ENCODE peak calls at places on chromosomes 6 and 20, in six cellular contexts. A is cardiac muscle cell; Y is CD8-positive, alpha-beta memory T cell; V is OCI-LY7; P is left ventricle myocardium inferior; U is mesenchymal stem cell. D is an unnamed sample.
A peak's percentile ranks its signal among the peaks of the same experiment; 100 is the strongest.

GRCh38 chr6:155103816-155104366 is 108.8 kb downstream of the TIAM2 start:
- DNase-seq in A (no peak), Y (no peak), V (no peak), P (no peak), U (peak; percentile 33), D (no peak)

GRCh38 chr20:22520381-22520780 is 64.0 kb downstream of the FOXA2 start:
- DNase-seq in A (no peak), Y (no peak), V (no peak), P (no peak), U (no peak), D (no peak)

GRCh38 chr6:99241905-99242534 is 107.5 kb downstream of the FAXC start:
- DNase-seq in A (peak; percentile 26), Y (no peak), V (peak; percentile 7), P (no peak), U (peak; percentile 13), D (no peak)

GRCh38 chr6:15985354-15985995 is 143.4 kb upstream of the MYLIP start:
- DNase-seq in A (no peak), Y (no peak), V (no peak), P (no peak), U (no peak), D (no peak)

GRCh38 chr20:43187476-43188233 is 2.1 kb downstream of the PTPRT start:
- DNase-seq in A (peak; percentile 80), Y (peak; percentile 6), V (peak; percentile 49), P (peak; percentile 68), U (peak; percentile 30), D (peak; percentile 82)

GRCh38 chr6:18503588-18504231 is 116.6 kb downstream of the RNF144B start:
- DNase-seq in A (peak; percentile 78), Y (peak; percentile 29), V (peak; percentile 89), P (peak; percentile 20), U (peak; percentile 76), D (peak; percentile 78)

GRCh38 chr6:90155114-90155513 is 141.5 kb downstream of the BACH2 start:
- DNase-seq in A (no peak), Y (no peak), V (no peak), P (no peak), U (no peak), D (no peak)

GRCh38 chr6:37459981-37460800 is 27.2 kb downstream of the CMTR1 start:
- DNase-seq in A (peak; percentile 52), Y (no peak), V (no peak), P (no peak), U (no peak), D (no peak)

GRCh38 chr6:32933661-32934085 is 7.2 kb downstream of the HLA-DMB start:
- DNase-seq in A (peak; percentile 79), Y (peak; percentile 64), V (peak; percentile 77), P (peak; percentile 78), U (peak; percentile 79), D (peak; percentile 87)

GRCh38 chr6:396126-396520 is 4.6 kb downstream of the IRF4 start:
- DNase-seq in A (no peak), Y (no peak), V (no peak), P (no peak), U (no peak), D (no peak)

GRCh38 chr20:33075281-33075680 is 4.2 kb upstream of the BPIFB4 start:
- DNase-seq in A (no peak), Y (no peak), V (no peak), P (no peak), U (no peak), D (no peak)

DNA sequence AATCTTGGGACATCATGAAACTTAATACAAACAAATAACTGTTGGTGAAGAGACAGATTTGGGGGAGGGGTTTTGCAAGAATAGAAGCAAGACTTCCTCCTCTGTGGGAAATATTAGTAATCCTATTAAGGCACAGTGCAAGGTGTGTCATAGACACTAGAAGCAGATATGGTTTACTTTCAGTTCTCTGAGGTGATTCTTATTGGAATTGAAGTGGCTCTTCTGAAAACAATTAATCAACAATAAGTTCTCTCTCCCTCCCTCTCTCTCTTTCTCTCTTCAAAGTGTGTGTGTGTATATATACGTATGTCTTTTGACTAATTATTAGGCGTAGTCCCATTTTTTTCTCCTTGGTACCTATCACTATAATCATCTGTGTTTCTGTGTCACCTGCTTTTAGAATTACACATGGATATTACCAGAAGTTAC is 99.8 kb downstream of the HIVEP2 start:
- DNase-seq in A (no peak), Y (no peak), V (no peak), P (no peak), U (peak; percentile 62), D (no peak)
- H3K4me1 ChIP-seq in A (peaks cover 36% of the 10 kb centered on the region), Y (peaks cover 78% of the 10 kb centered on the region), V (peaks cover 91% of the 10 kb centered on the region), P (peaks cover 78% of the 10 kb centered on the region), U (peaks cover 13% of the 10 kb centered on the region), D (peaks cover 64% of the 10 kb centered on the region)

GRCh38 chr6:136754820-136755219 is 37.5 kb downstream of the MAP3K5 start:
- DNase-seq in A (no peak), Y (no peak), V (no peak), P (no peak), U (no peak), D (no peak)
- H3K4me1 ChIP-seq in A (no peaks in the 10 kb centered on the region), Y (peaks cover 54% of the 10 kb centered on the region), V (peaks cover 29% of the 10 kb centered on the region), P (peaks cover 60% of the 10 kb centered on the region), U (no peaks in the 10 kb centered on the region), D (peaks cover 62% of the 10 kb centered on the region)

GRCh38 chr6:170289971-170290305 is 940 bp downstream of the DLL1 start:
- DNase-seq in A (no peak), Y (no peak), V (no peak), P (no peak), U (no peak), D (no peak)
- H3K4me1 ChIP-seq in A (peaks cover 13% of the 10 kb centered on the region), Y (peaks cover 34% of the 10 kb centered on the region), V (no peaks in the 10 kb centered on the region), P (peaks cover 83% of the 10 kb centered on the region), U (peaks cover 39% of the 10 kb centered on the region), D (peaks cover 36% of the 10 kb centered on the region)

GRCh38 chr6:111770263-111771083 is 102.8 kb downstream of the FYN start:
- DNase-seq in A (no peak), Y (no peak), V (no peak), P (no peak), U (no peak), D (no peak)
- H3K4me1 ChIP-seq in A (peaks cover 7% of the 10 kb centered on the region), Y (peaks cover 90% of the 10 kb centered on the region), V (peaks cover 23% of the 10 kb centered on the region), P (peaks cover 82% of the 10 kb centered on the region), U (peaks cover 2% of the 10 kb centered on the region), D (no peaks in the 10 kb centered on the region)